ENCODE peak calls at places on chromosomes 4 and X, in ten cellular contexts. U is iPS DF 19.7; Y is myocyte; A is skeletal muscle cell; E is tibial nerve; B is cardiac fibroblast; Z is activated T-helper 1 cell treated with anti-CD3 and anti-CD28 coated beads, Interleukin-2, amount 50 U/mL, for 16 hours; Q is GM23248; N is stimulated activated CD8-positive, alpha-beta memory T cell treated with anti-CD3 and anti-CD28 coated beads, Interleukin-7, amount 100 ng/mL, for 4 hours; I is lung. D is an unnamed sample.

GRCh38 chrX:48071064-48071985 is at the start of gene ZNF630:
- DNase-seq in A (peak), I (peak), N (peak), B (peak), E (peak), Z (peak), Y (peak), Q (peak), U (no peak), D (peak)

GRCh38 chrX:46710927-46711623 is 47.8 kb downstream of the SLC9A7 start:
- DNase-seq in B (no peak), Q (no peak), I (no peak), U (no peak), Z (no peak), E (no peak), Y (no peak), N (no peak), A (no peak), D (no peak)

GRCh38 chr4:140720387-140721087 is 35.6 kb downstream of the TBC1D9 start:
- DNase-seq in Y (no peak), Z (no peak), N (no peak), A (no peak), B (no peak), I (no peak), E (no peak), U (no peak), Q (no peak), D (no peak)

GRCh38 chr4:15198070-15198727 is 195.9 kb downstream of the CPEB2 start:
- DNase-seq in E (no peak), Y (no peak), A (peak), B (peak), I (no peak), N (no peak), U (no peak), Q (no peak), Z (no peak), D (no peak)

GRCh38 chr4:40608628-40609027 is 21.0 kb downstream of the RBM47 start:
- DNase-seq in B (peak), E (no peak), A (no peak), I (no peak), N (no peak), Q (peak), U (no peak), Z (no peak), Y (no peak), D (no peak)

GRCh38 chr4:68864438-68865177 is 48.8 kb downstream of the UGT2B10 start:
- DNase-seq in U (no peak), Q (no peak), N (no peak), Z (no peak), A (no peak), E (no peak), Y (no peak), B (no peak), I (no peak), D (no peak)

GRCh38 chrX:19709812-19710518 is 177.4 kb downstream of the SH3KBP1 start:
- DNase-seq in Y (peak), N (no peak), Z (no peak), U (no peak), Q (peak), B (peak), I (no peak), A (peak), E (no peak), D (peak)

GRCh38 chrX:129593137-129593536 is 53.1 kb downstream of the OCRL start:
- DNase-seq in E (peak), B (peak), Y (peak), U (no peak), A (peak), I (no peak), Z (no peak), Q (peak), N (no peak), D (no peak)

GRCh38 chrX:140817943-140818342 is 108.4 kb downstream of the LINC00632 start:
- DNase-seq in U (no peak), Z (no peak), Q (peak), Y (peak), I (no peak), E (peak), B (peak), N (no peak), A (no peak), D (no peak)

GRCh38 chr4:23737571-23737970 is 152.3 kb downstream of the PPARGC1A start:
- DNase-seq in E (no peak), B (no peak), Q (no peak), A (no peak), Y (peak), N (no peak), I (no peak), Z (no peak), U (no peak), D (no peak)

GRCh38 chrX:129932792-129933321 is 26.9 kb downstream of the UTP14A start:
- DNase-seq in B (no peak), Q (peak), E (no peak), Y (peak), N (no peak), I (no peak), A (no peak), Z (no peak), U (no peak), D (no peak)